ENCODE peak calls at places on chromosomes 12 and 14, in seven cellular contexts. One of them, this sample, is unnamed.

GRCh38 chr14:69626132-69626500 is 14.7 kb downstream of the SUSD6 start:
- DNase-seq in ureter: no peak
- DNase-seq in NCI-H510A: no peak
- DNase-seq in substantia nigra: no peak
- DNase-seq in PC-3: no peak
- DNase-seq in NCI-H1694: no peak
- DNase-seq in thoracic aorta: no peak
- DNase-seq in this sample: no peak

GRCh38 chr12:52080403-52081201 is 1.1 kb downstream of the SMIM41 start:
- DNase-seq in ureter: no peak
- DNase-seq in NCI-H510A: no peak
- DNase-seq in substantia nigra: no peak
- DNase-seq in PC-3: no peak
- DNase-seq in NCI-H1694: no peak
- DNase-seq in thoracic aorta: no peak
- DNase-seq in this sample: no peak

GRCh38 chr12:110582286-110583136 is 607 bp downstream of the PPTC7 start:
- DNase-seq in ureter: peak; percentile 68
- DNase-seq in NCI-H510A: peak; percentile 41
- DNase-seq in substantia nigra: peak; percentile 62
- DNase-seq in PC-3: peak; percentile 56
- DNase-seq in NCI-H1694: no peak
- DNase-seq in thoracic aorta: no peak
- DNase-seq in this sample: no peak

GRCh38 chr14:32382704-32383103 is 53.6 kb downstream of the AKAP6 start:
- DNase-seq in ureter: no peak
- DNase-seq in NCI-H510A: no peak
- DNase-seq in substantia nigra: no peak
- DNase-seq in PC-3: peak; percentile 59
- DNase-seq in NCI-H1694: no peak
- DNase-seq in thoracic aorta: no peak
- DNase-seq in this sample: no peak

GRCh38 chr12:106586803-106587684 is 4.2 kb downstream of the RFX4 start:
- DNase-seq in ureter: no peak
- DNase-seq in NCI-H510A: no peak
- DNase-seq in substantia nigra: no peak
- DNase-seq in PC-3: no peak
- DNase-seq in NCI-H1694: no peak
- DNase-seq in thoracic aorta: no peak
- DNase-seq in this sample: no peak

GRCh38 chr14:97177016-97177415 is 379.8 kb downstream of the VRK1 start:
- DNase-seq in ureter: no peak
- DNase-seq in NCI-H510A: no peak
- DNase-seq in substantia nigra: no peak
- DNase-seq in PC-3: peak; percentile 81
- DNase-seq in NCI-H1694: peak; percentile 52
- DNase-seq in thoracic aorta: no peak
- DNase-seq in this sample: no peak

GRCh38 chr12:82870825-82871377 is 184.2 kb downstream of the TMTC2 start:
- DNase-seq in ureter: no peak
- DNase-seq in NCI-H510A: no peak
- DNase-seq in substantia nigra: no peak
- DNase-seq in PC-3: no peak
- DNase-seq in NCI-H1694: no peak
- DNase-seq in thoracic aorta: no peak
- DNase-seq in this sample: no peak

GRCh38 chr12:28611115-28611435 is 420.8 kb downstream of the CCDC91 start:
- DNase-seq in ureter: no peak
- DNase-seq in NCI-H510A: no peak
- DNase-seq in substantia nigra: no peak
- DNase-seq in PC-3: peak; percentile 91
- DNase-seq in NCI-H1694: no peak
- DNase-seq in thoracic aorta: no peak
- DNase-seq in this sample: peak; percentile 89

GRCh38 chr14:71175491-71175890 is 268.2 kb downstream of the PCNX1 start:
- DNase-seq in ureter: peak; percentile 49
- DNase-seq in NCI-H510A: no peak
- DNase-seq in substantia nigra: no peak
- DNase-seq in PC-3: peak; percentile 91
- DNase-seq in NCI-H1694: no peak
- DNase-seq in thoracic aorta: no peak
- DNase-seq in this sample: no peak

GRCh38 chr12:114403690-114404450 is 2.1 kb downstream of the TBX5 start:
- DNase-seq in ureter: no peak
- DNase-seq in NCI-H510A: peak; percentile 77
- DNase-seq in substantia nigra: no peak
- DNase-seq in PC-3: no peak
- DNase-seq in NCI-H1694: no peak
- DNase-seq in thoracic aorta: no peak
- DNase-seq in this sample: no peak

GRCh38 chr14:31717294-31718085 is 156.3 kb downstream of the NUBPL start:
- DNase-seq in ureter: no peak
- DNase-seq in NCI-H510A: no peak
- DNase-seq in substantia nigra: no peak
- DNase-seq in PC-3: no peak
- DNase-seq in NCI-H1694: peak; percentile 36
- DNase-seq in thoracic aorta: no peak
- DNase-seq in this sample: no peak

GRCh38 chr14:36268957-36269734 is 51.3 kb downstream of the MBIP start:
- DNase-seq in ureter: no peak
- DNase-seq in NCI-H510A: peak; percentile 97
- DNase-seq in substantia nigra: no peak
- DNase-seq in PC-3: no peak
- DNase-seq in NCI-H1694: no peak
- DNase-seq in thoracic aorta: no peak
- DNase-seq in this sample: no peak

GRCh38 chr12:77152623-77153193 is 87.3 kb upstream of the E2F7 start:
- DNase-seq in ureter: no peak
- DNase-seq in NCI-H510A: no peak
- DNase-seq in substantia nigra: no peak
- DNase-seq in PC-3: peak; percentile 63
- DNase-seq in NCI-H1694: peak; percentile 0
- DNase-seq in thoracic aorta: no peak
- DNase-seq in this sample: no peak

GRCh38 chr14:58805605-58806358 is 168.0 kb downstream of the DACT1 start:
- DNase-seq in ureter: no peak
- DNase-seq in NCI-H510A: no peak
- DNase-seq in substantia nigra: no peak
- DNase-seq in PC-3: peak; percentile 65
- DNase-seq in NCI-H1694: no peak
- DNase-seq in thoracic aorta: no peak
- DNase-seq in this sample: no peak

GRCh38 chr12:132629330-132629729 is 10.8 kb downstream of the P2RX2 start:
- DNase-seq in ureter: no peak
- DNase-seq in NCI-H510A: no peak
- DNase-seq in substantia nigra: no peak
- DNase-seq in PC-3: no peak
- DNase-seq in NCI-H1694: no peak
- DNase-seq in thoracic aorta: no peak
- DNase-seq in this sample: no peak

GRCh38 chr12:12901158-12901791 is 9.9 kb downstream of the GPRC5A start:
- DNase-seq in ureter: no peak
- DNase-seq in NCI-H510A: no peak
- DNase-seq in substantia nigra: no peak
- DNase-seq in PC-3: peak; percentile 80
- DNase-seq in NCI-H1694: no peak
- DNase-seq in thoracic aorta: peak; percentile 49
- DNase-seq in this sample: peak; percentile 93

GRCh38 chr14:90383731-90384542 is 12.9 kb upstream of the CALM1 start:
- DNase-seq in ureter: peak; percentile 65
- DNase-seq in NCI-H510A: peak; percentile 26
- DNase-seq in substantia nigra: peak; percentile 61
- DNase-seq in PC-3: peak; percentile 39
- DNase-seq in NCI-H1694: peak; percentile 62
- DNase-seq in thoracic aorta: peak; percentile 28
- DNase-seq in this sample: no peak

GRCh38 chr14:47365248-47365647 is 310.2 kb downstream of the MDGA2 start:
- DNase-seq in ureter: no peak
- DNase-seq in NCI-H510A: no peak
- DNase-seq in substantia nigra: no peak
- DNase-seq in PC-3: no peak
- DNase-seq in NCI-H1694: no peak
- DNase-seq in thoracic aorta: no peak
- DNase-seq in this sample: no peak

GRCh38 chr14:51846631-51847488 is 13.6 kb upstream of the GNG2 start:
- DNase-seq in ureter: peak; percentile 64
- DNase-seq in NCI-H510A: no peak
- DNase-seq in substantia nigra: no peak
- DNase-seq in PC-3: no peak
- DNase-seq in NCI-H1694: no peak
- DNase-seq in thoracic aorta: no peak
- DNase-seq in this sample: no peak

GRCh38 chr12:110846615-110847566 is at the start of gene CCDC63:
- DNase-seq in ureter: peak; percentile 61
- DNase-seq in NCI-H510A: no peak
- DNase-seq in substantia nigra: no peak
- DNase-seq in PC-3: peak; percentile 62
- DNase-seq in NCI-H1694: no peak
- DNase-seq in thoracic aorta: no peak
- DNase-seq in this sample: no peak

GRCh38 chr12:70590051-70590450 is 47.2 kb downstream of the PTPRB start:
- DNase-seq in ureter: peak; percentile 60
- DNase-seq in NCI-H510A: no peak
- DNase-seq in substantia nigra: no peak
- DNase-seq in PC-3: peak; percentile 74
- DNase-seq in NCI-H1694: peak; percentile 52
- DNase-seq in thoracic aorta: peak; percentile 30
- DNase-seq in this sample: no peak

GRCh38 chr12:120231316-120232011 is 30.6 kb upstream of the RPLP0 start:
- DNase-seq in ureter: peak; percentile 69
- DNase-seq in NCI-H510A: peak; percentile 30
- DNase-seq in substantia nigra: no peak
- DNase-seq in PC-3: peak; percentile 100
- DNase-seq in NCI-H1694: no peak
- DNase-seq in thoracic aorta: peak; percentile 79
- DNase-seq in this sample: peak; percentile 93

GRCh38 chr12:99386907-99387306 is 260.6 kb upstream of the GARIN6 start:
- DNase-seq in ureter: no peak
- DNase-seq in NCI-H510A: peak; percentile 6
- DNase-seq in substantia nigra: no peak
- DNase-seq in PC-3: peak; percentile 76
- DNase-seq in NCI-H1694: peak; percentile 29
- DNase-seq in thoracic aorta: no peak
- DNase-seq in this sample: no peak

GRCh38 chr14:51862171-51862838 is 1.9 kb downstream of the GNG2 start:
- DNase-seq in ureter: no peak
- DNase-seq in NCI-H510A: no peak
- DNase-seq in substantia nigra: no peak
- DNase-seq in PC-3: no peak
- DNase-seq in NCI-H1694: no peak
- DNase-seq in thoracic aorta: no peak
- DNase-seq in this sample: no peak

GRCh38 chr12:109114644-109115043 is 1.7 kb upstream of the ACACB start:
- DNase-seq in ureter: no peak
- DNase-seq in NCI-H510A: no peak
- DNase-seq in substantia nigra: no peak
- DNase-seq in PC-3: no peak
- DNase-seq in NCI-H1694: no peak
- DNase-seq in thoracic aorta: no peak
- DNase-seq in this sample: no peak

GRCh38 chr12:51591020-51591901 is at the start of gene SCN8A:
- DNase-seq in ureter: no peak
- DNase-seq in NCI-H510A: peak; percentile 77
- DNase-seq in substantia nigra: no peak
- DNase-seq in PC-3: peak; percentile 63
- DNase-seq in NCI-H1694: peak; percentile 33
- DNase-seq in thoracic aorta: no peak
- DNase-seq in this sample: no peak

GRCh38 chr12:39619316-39619659 is 315 bp downstream of the ABCD2 start:
- DNase-seq in ureter: no peak
- DNase-seq in NCI-H510A: no peak
- DNase-seq in substantia nigra: no peak
- DNase-seq in PC-3: no peak
- DNase-seq in NCI-H1694: peak; percentile 76
- DNase-seq in thoracic aorta: no peak
- DNase-seq in this sample: no peak

GRCh38 chr12:53098354-53098981 is 1.0 kb downstream of the IGFBP6 start:
- DNase-seq in ureter: peak; percentile 73
- DNase-seq in NCI-H510A: no peak
- DNase-seq in substantia nigra: no peak
- DNase-seq in PC-3: peak; percentile 80
- DNase-seq in NCI-H1694: no peak
- DNase-seq in thoracic aorta: peak; percentile 64
- DNase-seq in this sample: peak; percentile 60

GRCh38 chr12:69987453-69988102 is 162.6 kb downstream of the MYRFL start:
- DNase-seq in ureter: no peak
- DNase-seq in NCI-H510A: no peak
- DNase-seq in substantia nigra: no peak
- DNase-seq in PC-3: peak; percentile 98
- DNase-seq in NCI-H1694: no peak
- DNase-seq in thoracic aorta: peak; percentile 42
- DNase-seq in this sample: peak; percentile 89

GRCh38 chr12:62256408-62257079 is 3.7 kb upstream of the USP15 start:
- DNase-seq in ureter: no peak
- DNase-seq in NCI-H510A: no peak
- DNase-seq in substantia nigra: no peak
- DNase-seq in PC-3: no peak
- DNase-seq in NCI-H1694: no peak
- DNase-seq in thoracic aorta: no peak
- DNase-seq in this sample: no peak

GRCh38 chr14:100649173-100649519 is 61.9 kb upstream of the BEGAIN start:
- DNase-seq in ureter: no peak
- DNase-seq in NCI-H510A: no peak
- DNase-seq in substantia nigra: no peak
- DNase-seq in PC-3: peak; percentile 68
- DNase-seq in NCI-H1694: no peak
- DNase-seq in thoracic aorta: no peak
- DNase-seq in this sample: no peak

GRCh38 chr12:62123721-62124203 is 136.4 kb upstream of the USP15 start:
- DNase-seq in ureter: no peak
- DNase-seq in NCI-H510A: no peak
- DNase-seq in substantia nigra: no peak
- DNase-seq in PC-3: peak; percentile 57
- DNase-seq in NCI-H1694: no peak
- DNase-seq in thoracic aorta: no peak
- DNase-seq in this sample: peak; percentile 34

GRCh38 chr14:51317373-51317772 is 77.3 kb downstream of the TMX1 start:
- DNase-seq in ureter: no peak
- DNase-seq in NCI-H510A: no peak
- DNase-seq in substantia nigra: no peak
- DNase-seq in PC-3: no peak
- DNase-seq in NCI-H1694: no peak
- DNase-seq in thoracic aorta: no peak
- DNase-seq in this sample: no peak

GRCh38 chr14:57244103-57244502 is 24.6 kb downstream of the EXOC5 start:
- DNase-seq in ureter: no peak
- DNase-seq in NCI-H510A: no peak
- DNase-seq in substantia nigra: no peak
- DNase-seq in PC-3: no peak
- DNase-seq in NCI-H1694: no peak
- DNase-seq in thoracic aorta: no peak
- DNase-seq in this sample: no peak

GRCh38 chr12:105455250-105455649 is 124.8 kb downstream of the C12orf75 start:
- DNase-seq in ureter: no peak
- DNase-seq in NCI-H510A: peak; percentile 46
- DNase-seq in substantia nigra: no peak
- DNase-seq in PC-3: peak; percentile 94
- DNase-seq in NCI-H1694: no peak
- DNase-seq in thoracic aorta: no peak
- DNase-seq in this sample: no peak

GRCh38 chr14:92866181-92866752 is 56.7 kb upstream of the CHGA start:
- DNase-seq in ureter: no peak
- DNase-seq in NCI-H510A: no peak
- DNase-seq in substantia nigra: no peak
- DNase-seq in PC-3: no peak
- DNase-seq in NCI-H1694: no peak
- DNase-seq in thoracic aorta: no peak
- DNase-seq in this sample: no peak

GRCh38 chr12:91179315-91179714 is 3.3 kb downstream of the DCN start:
- DNase-seq in ureter: no peak
- DNase-seq in NCI-H510A: no peak
- DNase-seq in substantia nigra: no peak
- DNase-seq in PC-3: peak; percentile 9
- DNase-seq in NCI-H1694: no peak
- DNase-seq in thoracic aorta: no peak
- DNase-seq in this sample: no peak

GRCh38 chr12:69553626-69554248 is 31.5 kb upstream of the CCT2 start:
- DNase-seq in ureter: no peak
- DNase-seq in NCI-H510A: peak; percentile 58
- DNase-seq in substantia nigra: no peak
- DNase-seq in PC-3: peak; percentile 69
- DNase-seq in NCI-H1694: no peak
- DNase-seq in thoracic aorta: no peak
- DNase-seq in this sample: no peak